ENCODE peak calls at places on chromosomes 7 and 10, in six cellular contexts. One of them, this sample, is unnamed.

GRCh38 chr7:95861041-95861440 is 88.7 kb downstream of the DYNC1I1 start:
- DNase-seq in ELF-1: no peak
- DNase-seq in substantia nigra: no peak
- DNase-seq in germinal center: no peak
- DNase-seq in NCI-H345: no peak
- DNase-seq in AG10803: peak; percentile 46
- DNase-seq in this sample: no peak

GRCh38 chr10:71278691-71279588 is 40.1 kb upstream of the SLC29A3 start:
- DNase-seq in ELF-1: peak; percentile 59
- DNase-seq in substantia nigra: peak; percentile 72
- DNase-seq in germinal center: no peak
- DNase-seq in NCI-H345: no peak
- DNase-seq in AG10803: no peak
- DNase-seq in this sample: no peak

GRCh38 chr10:124306922-124307371 is 111.8 kb downstream of the OAT start:
- DNase-seq in ELF-1: no peak
- DNase-seq in substantia nigra: no peak
- DNase-seq in germinal center: no peak
- DNase-seq in NCI-H345: no peak
- DNase-seq in AG10803: no peak
- DNase-seq in this sample: no peak

GRCh38 chr10:60652628-60653027 is 125.7 kb upstream of the CDK1 start:
- DNase-seq in ELF-1: no peak
- DNase-seq in substantia nigra: no peak
- DNase-seq in germinal center: peak; percentile 5
- DNase-seq in NCI-H345: no peak
- DNase-seq in AG10803: no peak
- DNase-seq in this sample: no peak

GRCh38 chr7:126079151-126079550 is 1149.5 kb upstream of the POT1 start:
- DNase-seq in ELF-1: no peak
- DNase-seq in substantia nigra: no peak
- DNase-seq in germinal center: no peak
- DNase-seq in NCI-H345: no peak
- DNase-seq in AG10803: no peak
- DNase-seq in this sample: no peak

GRCh38 chr7:113873554-113874151 is 45.2 kb downstream of the PPP1R3A start:
- DNase-seq in ELF-1: no peak
- DNase-seq in substantia nigra: no peak
- DNase-seq in germinal center: no peak
- DNase-seq in NCI-H345: no peak
- DNase-seq in AG10803: no peak
- DNase-seq in this sample: no peak

GRCh38 chr10:86443069-86443468 is 76.5 kb upstream of the GRID1 start:
- DNase-seq in ELF-1: no peak
- DNase-seq in substantia nigra: no peak
- DNase-seq in germinal center: no peak
- DNase-seq in NCI-H345: no peak
- DNase-seq in AG10803: peak; percentile 68
- DNase-seq in this sample: no peak

GRCh38 chr7:111833461-111833860 is 271.2 kb upstream of the IMMP2L start:
- DNase-seq in ELF-1: no peak
- DNase-seq in substantia nigra: no peak
- DNase-seq in germinal center: no peak
- DNase-seq in NCI-H345: no peak
- DNase-seq in AG10803: peak; percentile 26
- DNase-seq in this sample: no peak